ENCODE peak calls at places on chromosomes 7 and 10, in seven cellular contexts. One of them, this sample, is unnamed.

GRCh38 chr10:129094233-129094632 is 372.8 kb upstream of the MGMT start:
- DNase-seq in stomach: no peak
- DNase-seq in heart left ventricle: no peak
- DNase-seq in neural progenitor cell: no peak
- DNase-seq in H9: no peak
- DNase-seq in CD8-positive, alpha-beta memory T cell: no peak
- DNase-seq in upper lobe of right lung: no peak
- DNase-seq in this sample: no peak

GRCh38 chr7:41872951-41873350 is 170.1 kb upstream of the INHBA start:
- DNase-seq in stomach: no peak
- DNase-seq in heart left ventricle: no peak
- DNase-seq in neural progenitor cell: no peak
- DNase-seq in H9: no peak
- DNase-seq in CD8-positive, alpha-beta memory T cell: no peak
- DNase-seq in upper lobe of right lung: no peak
- DNase-seq in this sample: no peak

GRCh38 chr10:8240861-8241260 is 186.4 kb downstream of the GATA3 start:
- DNase-seq in stomach: no peak
- DNase-seq in heart left ventricle: no peak
- DNase-seq in neural progenitor cell: no peak
- DNase-seq in H9: no peak
- DNase-seq in CD8-positive, alpha-beta memory T cell: no peak
- DNase-seq in upper lobe of right lung: no peak
- DNase-seq in this sample: no peak

GRCh38 chr7:111012799-111013675 is 77.9 kb upstream of the LRRN3 start:
- DNase-seq in stomach: no peak
- DNase-seq in heart left ventricle: no peak
- DNase-seq in neural progenitor cell: no peak
- DNase-seq in H9: no peak
- DNase-seq in CD8-positive, alpha-beta memory T cell: no peak
- DNase-seq in upper lobe of right lung: no peak
- DNase-seq in this sample: no peak

GRCh38 chr10:58647366-58647765 is 134.7 kb downstream of the BICC1 start:
- DNase-seq in stomach: no peak
- DNase-seq in heart left ventricle: no peak
- DNase-seq in neural progenitor cell: no peak
- DNase-seq in H9: no peak
- DNase-seq in CD8-positive, alpha-beta memory T cell: no peak
- DNase-seq in upper lobe of right lung: no peak
- DNase-seq in this sample: no peak

GRCh38 chr7:153930681-153931080 is 121.5 kb upstream of the DPP6 start:
- DNase-seq in stomach: no peak
- DNase-seq in heart left ventricle: no peak
- DNase-seq in neural progenitor cell: no peak
- DNase-seq in H9: no peak
- DNase-seq in CD8-positive, alpha-beta memory T cell: no peak
- DNase-seq in upper lobe of right lung: no peak
- DNase-seq in this sample: no peak

GRCh38 chr10:128087884-128088695 is 38.1 kb downstream of the MKI67 start:
- DNase-seq in stomach: no peak
- DNase-seq in heart left ventricle: no peak
- DNase-seq in neural progenitor cell: no peak
- DNase-seq in H9: peak; percentile 67
- DNase-seq in CD8-positive, alpha-beta memory T cell: no peak
- DNase-seq in upper lobe of right lung: no peak
- DNase-seq in this sample: no peak

GRCh38 chr10:114311023-114311422 is 72.0 kb downstream of the VWA2 start:
- DNase-seq in stomach: no peak
- DNase-seq in heart left ventricle: no peak
- DNase-seq in neural progenitor cell: no peak
- DNase-seq in H9: no peak
- DNase-seq in CD8-positive, alpha-beta memory T cell: no peak
- DNase-seq in upper lobe of right lung: no peak
- DNase-seq in this sample: no peak

GRCh38 chr7:32533313-32534024 is 38.2 kb downstream of the AVL9 start:
- DNase-seq in stomach: no peak
- DNase-seq in heart left ventricle: no peak
- DNase-seq in neural progenitor cell: no peak
- DNase-seq in H9: no peak
- DNase-seq in CD8-positive, alpha-beta memory T cell: no peak
- DNase-seq in upper lobe of right lung: no peak
- DNase-seq in this sample: no peak

GRCh38 chr7:100456561-100456957 is 7.5 kb downstream of the SPACDR start:
- DNase-seq in stomach: no peak
- DNase-seq in heart left ventricle: no peak
- DNase-seq in neural progenitor cell: no peak
- DNase-seq in H9: peak; percentile 45
- DNase-seq in CD8-positive, alpha-beta memory T cell: no peak
- DNase-seq in upper lobe of right lung: no peak
- DNase-seq in this sample: no peak

GRCh38 chr7:11847336-11847735 is 15.3 kb upstream of the THSD7A start:
- DNase-seq in stomach: no peak
- DNase-seq in heart left ventricle: no peak
- DNase-seq in neural progenitor cell: no peak
- DNase-seq in H9: no peak
- DNase-seq in CD8-positive, alpha-beta memory T cell: no peak
- DNase-seq in upper lobe of right lung: no peak
- DNase-seq in this sample: no peak

GRCh38 chr7:44970521-44971051 is 8.2 kb downstream of the MYO1G start:
- DNase-seq in stomach: no peak
- DNase-seq in heart left ventricle: no peak
- DNase-seq in neural progenitor cell: no peak
- DNase-seq in H9: no peak
- DNase-seq in CD8-positive, alpha-beta memory T cell: no peak
- DNase-seq in upper lobe of right lung: peak; percentile 60
- DNase-seq in this sample: peak; percentile 33

GRCh38 chr7:37920619-37921339 is at the start of gene EPDR1:
- DNase-seq in stomach: no peak
- DNase-seq in heart left ventricle: peak; percentile 73
- DNase-seq in neural progenitor cell: peak; percentile 70
- DNase-seq in H9: peak; percentile 75
- DNase-seq in CD8-positive, alpha-beta memory T cell: no peak
- DNase-seq in upper lobe of right lung: peak; percentile 86
- DNase-seq in this sample: peak; percentile 78

GRCh38 chr7:128906766-128907559 is 3.5 kb downstream of the KCP start:
- DNase-seq in stomach: no peak
- DNase-seq in heart left ventricle: no peak
- DNase-seq in neural progenitor cell: no peak
- DNase-seq in H9: peak; percentile 24
- DNase-seq in CD8-positive, alpha-beta memory T cell: no peak
- DNase-seq in upper lobe of right lung: peak; percentile 46
- DNase-seq in this sample: no peak

GRCh38 chr7:80841566-80842478 is 77.0 kb downstream of the SEMA3C start:
- DNase-seq in stomach: no peak
- DNase-seq in heart left ventricle: no peak
- DNase-seq in neural progenitor cell: peak; percentile 41
- DNase-seq in H9: no peak
- DNase-seq in CD8-positive, alpha-beta memory T cell: no peak
- DNase-seq in upper lobe of right lung: no peak
- DNase-seq in this sample: no peak

GRCh38 chr7:46129831-46130230 is 208.8 kb upstream of the IGFBP3 start:
- DNase-seq in stomach: no peak
- DNase-seq in heart left ventricle: no peak
- DNase-seq in neural progenitor cell: no peak
- DNase-seq in H9: no peak
- DNase-seq in CD8-positive, alpha-beta memory T cell: no peak
- DNase-seq in upper lobe of right lung: no peak
- DNase-seq in this sample: no peak

GRCh38 chr7:106744507-106745180 is 83.7 kb upstream of the CCDC71L start:
- DNase-seq in stomach: no peak
- DNase-seq in heart left ventricle: no peak
- DNase-seq in neural progenitor cell: peak; percentile 38
- DNase-seq in H9: no peak
- DNase-seq in CD8-positive, alpha-beta memory T cell: no peak
- DNase-seq in upper lobe of right lung: no peak
- DNase-seq in this sample: no peak

GRCh38 chr7:151076863-151077704 is 3.5 kb downstream of the FASTK start:
- DNase-seq in stomach: peak; percentile 47
- DNase-seq in heart left ventricle: peak; percentile 57
- DNase-seq in neural progenitor cell: peak; percentile 46
- DNase-seq in H9: peak; percentile 81
- DNase-seq in CD8-positive, alpha-beta memory T cell: no peak
- DNase-seq in upper lobe of right lung: peak; percentile 65
- DNase-seq in this sample: no peak

GRCh38 chr10:43265799-43266721 is 805 bp downstream of the RASGEF1A start:
- DNase-seq in stomach: peak; percentile 40
- DNase-seq in heart left ventricle: peak; percentile 59
- DNase-seq in neural progenitor cell: peak; percentile 59
- DNase-seq in H9: peak; percentile 65
- DNase-seq in CD8-positive, alpha-beta memory T cell: peak; percentile 35
- DNase-seq in upper lobe of right lung: peak; percentile 70
- DNase-seq in this sample: no peak

GRCh38 chr10:62076872-62077271 is 175.4 kb downstream of the ARID5B start:
- DNase-seq in stomach: no peak
- DNase-seq in heart left ventricle: no peak
- DNase-seq in neural progenitor cell: no peak
- DNase-seq in H9: no peak
- DNase-seq in CD8-positive, alpha-beta memory T cell: no peak
- DNase-seq in upper lobe of right lung: no peak
- DNase-seq in this sample: no peak

GRCh38 chr10:53453196-53453595 is 680.6 kb upstream of the MBL2 start:
- DNase-seq in stomach: no peak
- DNase-seq in heart left ventricle: no peak
- DNase-seq in neural progenitor cell: peak; percentile 37
- DNase-seq in H9: no peak
- DNase-seq in CD8-positive, alpha-beta memory T cell: no peak
- DNase-seq in upper lobe of right lung: no peak
- DNase-seq in this sample: no peak

GRCh38 chr7:45514944-45515343 is 59.2 kb upstream of the ADCY1 start:
- DNase-seq in stomach: no peak
- DNase-seq in heart left ventricle: no peak
- DNase-seq in neural progenitor cell: peak; percentile 49
- DNase-seq in H9: no peak
- DNase-seq in CD8-positive, alpha-beta memory T cell: no peak
- DNase-seq in upper lobe of right lung: no peak
- DNase-seq in this sample: no peak

GRCh38 chr7:117484988-117485655 is 5.3 kb downstream of the CFTR start:
- DNase-seq in stomach: no peak
- DNase-seq in heart left ventricle: no peak
- DNase-seq in neural progenitor cell: peak; percentile 13
- DNase-seq in H9: no peak
- DNase-seq in CD8-positive, alpha-beta memory T cell: no peak
- DNase-seq in upper lobe of right lung: no peak
- DNase-seq in this sample: no peak

GRCh38 chr7:29812185-29812876 is 6.0 kb downstream of the WIPF3 start:
- DNase-seq in stomach: no peak
- DNase-seq in heart left ventricle: no peak
- DNase-seq in neural progenitor cell: no peak
- DNase-seq in H9: no peak
- DNase-seq in CD8-positive, alpha-beta memory T cell: no peak
- DNase-seq in upper lobe of right lung: no peak
- DNase-seq in this sample: no peak

GRCh38 chr10:93413252-93413689 is 68.9 kb downstream of the MYOF start:
- DNase-seq in stomach: no peak
- DNase-seq in heart left ventricle: no peak
- DNase-seq in neural progenitor cell: no peak
- DNase-seq in H9: no peak
- DNase-seq in CD8-positive, alpha-beta memory T cell: peak; percentile 3
- DNase-seq in upper lobe of right lung: no peak
- DNase-seq in this sample: no peak

DNA sequence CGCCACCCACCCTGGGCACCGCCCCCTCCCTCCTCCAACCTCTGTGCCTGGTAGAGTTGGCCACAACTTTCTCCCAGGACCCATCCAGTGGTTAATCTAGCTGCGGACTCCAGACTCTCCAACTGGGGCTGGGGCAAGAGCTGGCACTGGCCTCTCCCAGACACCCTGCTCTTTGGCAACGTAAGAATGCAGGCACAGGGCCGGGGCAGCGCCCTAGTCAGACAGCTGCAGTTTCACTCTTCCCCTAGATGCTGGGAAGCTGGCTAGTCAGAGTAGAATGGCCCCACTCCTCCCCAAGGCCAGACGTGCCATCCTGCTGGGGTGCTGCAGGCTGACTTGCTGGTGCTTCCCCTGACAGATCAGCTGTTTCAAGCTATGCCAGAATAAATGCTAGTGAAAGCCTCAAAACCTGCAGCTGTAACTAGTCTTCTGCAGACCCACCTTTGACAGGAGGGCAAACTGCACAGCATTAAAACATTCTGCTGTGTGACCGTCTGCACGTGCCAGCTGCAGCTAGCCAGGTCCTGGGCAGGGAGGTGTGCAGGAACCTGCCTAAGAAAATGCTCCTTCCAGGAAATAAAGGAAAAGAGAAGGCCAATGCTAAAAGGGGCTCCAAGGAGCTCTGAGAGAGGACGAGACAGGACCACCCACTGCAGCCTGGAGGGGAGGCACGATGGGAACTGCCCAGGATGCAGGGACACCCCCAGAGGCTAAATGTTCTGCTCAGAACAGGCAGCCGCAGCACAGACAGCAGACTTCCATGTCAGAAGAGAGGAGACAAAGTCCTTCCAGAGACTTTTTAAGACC is 21.9 kb downstream of the HSPA12A start:
- DNase-seq in stomach: no peak
- DNase-seq in heart left ventricle: no peak
- DNase-seq in neural progenitor cell: peak; percentile 40
- DNase-seq in H9: no peak
- DNase-seq in CD8-positive, alpha-beta memory T cell: no peak
- DNase-seq in upper lobe of right lung: no peak
- DNase-seq in this sample: no peak
- H3K4me1 ChIP-seq in stomach: peaks cover 11% of the 10 kb centered on the region
- H3K4me1 ChIP-seq in heart left ventricle: no peaks in the 10 kb centered on the region
- H3K4me1 ChIP-seq in neural progenitor cell: peaks cover 17% of the 10 kb centered on the region
- H3K4me1 ChIP-seq in H9: no peaks in the 10 kb centered on the region
- H3K4me1 ChIP-seq in CD8-positive, alpha-beta memory T cell: peaks cover 24% of the 10 kb centered on the region
- H3K4me1 ChIP-seq in upper lobe of right lung: no peaks in the 10 kb centered on the region
- H3K4me1 ChIP-seq in this sample: no peaks in the 10 kb centered on the region

GRCh38 chr7:2151235-2151634 is 81.5 kb downstream of the MAD1L1 start:
- DNase-seq in stomach: no peak
- DNase-seq in heart left ventricle: peak; percentile 46
- DNase-seq in neural progenitor cell: no peak
- DNase-seq in H9: no peak
- DNase-seq in CD8-positive, alpha-beta memory T cell: no peak
- DNase-seq in upper lobe of right lung: no peak
- DNase-seq in this sample: no peak
- H3K4me1 ChIP-seq in stomach: peaks cover 2% of the 10 kb centered on the region
- H3K4me1 ChIP-seq in heart left ventricle: no peaks in the 10 kb centered on the region
- H3K4me1 ChIP-seq in neural progenitor cell: no peaks in the 10 kb centered on the region
- H3K4me1 ChIP-seq in H9: no peaks in the 10 kb centered on the region
- H3K4me1 ChIP-seq in CD8-positive, alpha-beta memory T cell: no peaks in the 10 kb centered on the region
- H3K4me1 ChIP-seq in upper lobe of right lung: no peaks in the 10 kb centered on the region
- H3K4me1 ChIP-seq in this sample: no peaks in the 10 kb centered on the region

GRCh38 chr7:131100357-131101054 is 227.2 kb upstream of the MKLN1 start:
- DNase-seq in stomach: no peak
- DNase-seq in heart left ventricle: no peak
- DNase-seq in neural progenitor cell: no peak
- DNase-seq in H9: no peak
- DNase-seq in CD8-positive, alpha-beta memory T cell: no peak
- DNase-seq in upper lobe of right lung: no peak
- DNase-seq in this sample: no peak
- H3K4me1 ChIP-seq in stomach: peaks cover 98% of the 10 kb centered on the region
- H3K4me1 ChIP-seq in heart left ventricle: peaks cover 94% of the 10 kb centered on the region
- H3K4me1 ChIP-seq in neural progenitor cell: no peaks in the 10 kb centered on the region
- H3K4me1 ChIP-seq in H9: peaks cover 2% of the 10 kb centered on the region
- H3K4me1 ChIP-seq in CD8-positive, alpha-beta memory T cell: peaks cover 93% of the 10 kb centered on the region
- H3K4me1 ChIP-seq in upper lobe of right lung: peaks cover 78% of the 10 kb centered on the region
- H3K4me1 ChIP-seq in this sample: peaks cover 2% of the 10 kb centered on the region

DNA sequence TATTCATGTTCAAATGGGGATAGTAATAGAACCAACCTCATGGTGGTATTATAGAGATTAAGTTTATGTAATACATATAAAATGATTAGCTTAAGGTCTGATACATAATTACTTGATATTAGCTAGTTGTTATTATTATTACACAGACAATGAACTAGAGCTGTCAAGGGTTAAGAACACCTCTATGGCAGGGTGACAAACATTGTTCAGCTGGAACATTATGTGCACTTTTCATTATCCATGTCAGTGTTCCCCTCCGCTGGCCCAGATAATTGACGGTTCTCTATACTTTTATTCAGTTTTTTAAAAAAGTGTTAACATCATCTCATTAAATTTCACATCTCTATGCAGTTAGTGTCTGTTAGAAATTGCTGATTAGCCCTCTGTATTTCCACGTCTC is 142.1 kb downstream of the CDK14 start:
- DNase-seq in stomach: no peak
- DNase-seq in heart left ventricle: no peak
- DNase-seq in neural progenitor cell: no peak
- DNase-seq in H9: no peak
- DNase-seq in CD8-positive, alpha-beta memory T cell: no peak
- DNase-seq in upper lobe of right lung: no peak
- DNase-seq in this sample: no peak
- H3K4me1 ChIP-seq in stomach: no peaks in the 10 kb centered on the region
- H3K4me1 ChIP-seq in heart left ventricle: peaks cover 11% of the 10 kb centered on the region
- H3K4me1 ChIP-seq in neural progenitor cell: peaks cover under 1% of the 10 kb centered on the region
- H3K4me1 ChIP-seq in H9: no peaks in the 10 kb centered on the region
- H3K4me1 ChIP-seq in CD8-positive, alpha-beta memory T cell: no peaks in the 10 kb centered on the region
- H3K4me1 ChIP-seq in upper lobe of right lung: no peaks in the 10 kb centered on the region
- H3K4me1 ChIP-seq in this sample: no peaks in the 10 kb centered on the region